ENCODE peak calls at places on chromosome 16, in four cellular contexts. R, D, V and S are unnamed samples.

GRCh38 chr16:50495673-50496072 is 52.5 kb upstream of the NKD1 start:
- DNase-seq in V (no peak), R (no peak), D (no peak), S (no peak)

GRCh38 chr16:75413951-75414350 is 19.4 kb downstream of the CFDP1 start:
- DNase-seq in R (no peak), V (no peak), D (no peak), S (no peak)

GRCh38 chr16:2486645-2487516 is 12.0 kb downstream of the TBC1D24 start:
- DNase-seq in R (peak), V (no peak), D (peak), S (peak)

GRCh38 chr16:50188619-50189136 is 35.6 kb downstream of the TENT4B start:
- DNase-seq in V (no peak), D (no peak), R (no peak), S (no peak)

GRCh38 chr16:11310997-11311561 is 29.9 kb upstream of the PRM1 start:
- DNase-seq in R (no peak), D (no peak), V (no peak), S (no peak)

GRCh38 chr16:57689772-57690558 is 4.6 kb upstream of the DRC7 start:
- DNase-seq in R (no peak), D (peak), V (no peak), S (peak)

GRCh38 chr16:51490866-51491265 is 339.8 kb upstream of the SALL1 start:
- DNase-seq in R (no peak), V (no peak), D (no peak), S (no peak)

GRCh38 chr16:75118943-75119539 is 2.5 kb upstream of the LDHD start:
- DNase-seq in R (no peak), D (no peak), V (no peak), S (no peak)

GRCh38 chr16:70252355-70252988 is 732 bp upstream of the EXOSC6 start:
- DNase-seq in D (peak), R (no peak), V (no peak), S (peak)

GRCh38 chr16:68444058-68444657 is 4.2 kb downstream of the SMPD3 start:
- DNase-seq in R (no peak), V (no peak), D (peak), S (peak)

GRCh38 chr16:84324439-84325262 is 30.0 kb downstream of the WFDC1 start:
- DNase-seq in V (no peak), D (no peak), R (no peak), S (no peak)

GRCh38 chr16:68265078-68265925 is 976 bp downstream of the SLC7A6 start:
- DNase-seq in V (peak), D (peak), R (no peak), S (peak)

GRCh38 chr16:57231821-57232350 is 13.2 kb upstream of the ARL2BP start:
- DNase-seq in V (no peak), D (no peak), R (no peak), S (no peak)

GRCh38 chr16:73382921-73383594 is 335.1 kb upstream of the ZFHX3 start:
- DNase-seq in D (peak), V (no peak), R (no peak), S (no peak)

GRCh38 chr16:71293921-71294320 is 4.7 kb upstream of the CMTR2 start:
- DNase-seq in V (no peak), R (no peak), D (no peak), S (no peak)

GRCh38 chr16:83187404-83187803 is 560.6 kb downstream of the CDH13 start:
- DNase-seq in D (no peak), V (no peak), R (no peak), S (no peak)

GRCh38 chr16:8571061-8571596 is 19.2 kb downstream of the TMEM114 start:
- DNase-seq in R (no peak), V (no peak), D (no peak), S (no peak)

GRCh38 chr16:56310685-56311084 is 114.7 kb downstream of the AMFR start:
- DNase-seq in R (no peak), D (no peak), V (no peak), S (no peak)

GRCh38 chr16:50584033-50584722 is 36.0 kb downstream of the NKD1 start:
- DNase-seq in D (peak), R (no peak), V (no peak), S (no peak)

GRCh38 chr16:2532494-2533141 is 1.4 kb upstream of the CEMP1 start:
- DNase-seq in D (peak), V (no peak), R (no peak), S (peak)

GRCh38 chr16:27315333-27316037 is 1.7 kb downstream of the IL4R start:
- DNase-seq in D (no peak), V (peak), R (no peak), S (no peak)

GRCh38 chr16:72554935-72555334 is 383.0 kb upstream of the PMFBP1 start:
- DNase-seq in V (no peak), R (no peak), D (no peak), S (peak)

GRCh38 chr16:85528528-85529387 is 84.4 kb upstream of the GSE1 start:
- DNase-seq in R (no peak), D (no peak), V (no peak), S (peak)

GRCh38 chr16:15950167-15950854 is 895 bp downstream of the ABCC1 start:
- DNase-seq in D (peak), R (peak), V (no peak), S (peak)

GRCh38 chr16:3957344-3957980 is 76.9 kb upstream of the CREBBP start:
- DNase-seq in V (no peak), R (no peak), D (no peak), S (no peak)

GRCh38 chr16:52293209-52293608 is 253.7 kb downstream of the TOX3 start:
- DNase-seq in V (no peak), R (no peak), D (no peak), S (no peak)

GRCh38 chr16:6704306-6704705 is 628.3 kb upstream of the RBFOX1 start:
- DNase-seq in V (no peak), R (no peak), D (no peak), S (no peak)

GRCh38 chr16:9909072-9909471 is 273.2 kb downstream of the GRIN2A start:
- DNase-seq in D (no peak), V (no peak), R (no peak), S (no peak)

GRCh38 chr16:20611975-20612471 is 35.9 kb upstream of the ACSM2B start:
- DNase-seq in V (no peak), D (no peak), R (peak), S (no peak)

GRCh38 chr16:86988920-86989715 is 328.1 kb downstream of the C16orf95 start:
- DNase-seq in V (no peak), R (no peak), D (peak), S (no peak)